ENCODE peak calls at places on chromosomes 1 and 21, in nine cellular contexts. D is GM04504; Z is epithelial cell of prostate; U is NCI-H748 treated with DMSO at 0.1 percent for 48 hours; M is NCI-H1694 treated with DMSO at 0.1 percent for 48 hours; R is KG1; P is CD4-positive, alpha-beta memory T cell; C is ACHN; O is midbrain. H is an unnamed sample.

GRCh38 chr1:10901091-10901893 is 104.8 kb upstream of the CASZ1 start:
- DNase-seq in P (no peak), O (no peak), Z (no peak), U (no peak), M (no peak), R (no peak), D (no peak), C (no peak), H (peak; percentile 52)

GRCh38 chr1:53549287-53549686 is 90.1 kb downstream of the DMRTB1 start:
- DNase-seq in P (no peak), C (no peak), M (no peak), D (no peak), Z (no peak), O (no peak), R (no peak), U (no peak), H (no peak)

GRCh38 chr1:205962821-205963221 is 19.6 kb upstream of the SLC26A9 start:
- DNase-seq in Z (no peak), U (no peak), C (no peak), R (no peak), M (no peak), D (no peak), P (no peak), O (no peak), H (no peak)

GRCh38 chr1:214445846-214446614 is 105.4 kb downstream of the PTPN14 start:
- DNase-seq in C (peak; percentile 82), Z (no peak), P (no peak), U (no peak), M (peak; percentile 55), R (peak; percentile 43), D (peak; percentile 95), O (no peak), H (no peak)

GRCh38 chr1:235408503-235408960 is 41.3 kb downstream of the TBCE start:
- DNase-seq in Z (no peak), R (no peak), M (no peak), D (no peak), C (no peak), P (no peak), O (no peak), U (no peak), H (no peak)

GRCh38 chr21:35529141-35529863 is 480.2 kb upstream of the RUNX1 start:
- DNase-seq in M (no peak), D (no peak), O (no peak), P (no peak), R (no peak), C (no peak), U (no peak), Z (no peak), H (no peak)

GRCh38 chr1:113390871-113391642 is 742 bp downstream of the MAGI3 start:
- DNase-seq in O (peak; percentile 49), D (no peak), U (no peak), Z (no peak), C (peak; percentile 47), M (no peak), P (peak; percentile 49), R (no peak), H (peak; percentile 69)

GRCh38 chr1:230825061-230825803 is 43.1 kb downstream of the C1orf198 start:
- DNase-seq in U (no peak), D (peak; percentile 54), Z (peak; percentile 65), R (no peak), P (no peak), C (peak; percentile 22), M (peak; percentile 100), O (no peak), H (no peak)

GRCh38 chr1:206770531-206771352 is at the start of gene IL19:
- DNase-seq in O (no peak), U (no peak), R (no peak), M (no peak), C (no peak), D (no peak), P (no peak), Z (no peak), H (peak; percentile 76)

GRCh38 chr1:15468145-15468544 is 7.8 kb upstream of the CELA2B start:
- DNase-seq in D (no peak), C (no peak), Z (no peak), U (no peak), R (no peak), M (no peak), O (no peak), P (no peak), H (no peak)

GRCh38 chr1:87410771-87411170 is 82.1 kb downstream of the LMO4 start:
- DNase-seq in D (no peak), C (no peak), U (peak; percentile 12), O (peak; percentile 93), R (no peak), Z (no peak), M (no peak), P (no peak), H (no peak)

GRCh38 chr1:77282187-77282865 is 507 bp downstream of the AK5 start:
- DNase-seq in M (no peak), C (peak; percentile 33), P (peak; percentile 32), O (no peak), U (peak; percentile 22), Z (no peak), D (no peak), R (no peak), H (peak; percentile 56)

GRCh38 chr1:234874291-234875288 is 254.0 kb downstream of the TOMM20 start:
- DNase-seq in Z (no peak), R (no peak), D (no peak), O (no peak), P (no peak), M (no peak), U (no peak), C (peak; percentile 73), H (no peak)

GRCh38 chr1:202501281-202501680 is 152.8 kb downstream of the PPP1R12B start:
- DNase-seq in U (no peak), O (peak; percentile 74), D (no peak), Z (no peak), P (peak; percentile 15), M (peak; percentile 32), C (peak; percentile 47), R (no peak), H (peak; percentile 39)

GRCh38 chr1:204249736-204250427 is 36.1 kb upstream of the GOLT1A start:
- DNase-seq in O (no peak), P (no peak), C (no peak), D (no peak), M (no peak), Z (no peak), R (no peak), U (no peak), H (no peak)

GRCh38 chr1:69120828-69121227 is 446.9 kb upstream of the LRRC7 start:
- DNase-seq in P (no peak), C (no peak), D (no peak), O (peak; percentile 13), Z (no peak), M (no peak), R (no peak), U (no peak), H (no peak)

GRCh38 chr1:185499986-185500626 is 183.1 kb upstream of the IVNS1ABP start:
- DNase-seq in R (no peak), M (no peak), U (no peak), D (peak; percentile 71), Z (peak; percentile 82), C (peak; percentile 4), P (no peak), O (no peak), H (no peak)

GRCh38 chr1:3746784-3747521 is 5.3 kb upstream of the CCDC27 start:
- DNase-seq in Z (peak; percentile 5), R (peak; percentile 55), C (peak; percentile 77), D (peak; percentile 35), U (peak; percentile 57), M (peak; percentile 34), O (peak; percentile 86), P (peak; percentile 82), H (peak; percentile 83)

GRCh38 chr1:209988706-209989105 is 50.7 kb downstream of the SYT14 start:
- DNase-seq in U (no peak), R (no peak), D (no peak), M (no peak), C (peak; percentile 77), P (no peak), Z (peak; percentile 62), O (no peak), H (no peak)

GRCh38 chr1:53732912-53733317 is 6.0 kb downstream of the GLIS1 start:
- DNase-seq in Z (no peak), O (no peak), P (no peak), C (peak; percentile 80), R (no peak), U (no peak), D (peak; percentile 87), M (no peak), H (no peak)